ENCODE peak calls at places on chromosomes 12 and 14, in seven cellular contexts. Y is endothelial cell, D is uterus, A is LNCaP clone FGC, M is cardiac fibroblast, E is GM12865, L is AG09319. R is an unnamed sample.

GRCh38 chr14:25056688-25057078 is 6.7 kb upstream of the STXBP6 start:
- DNase-seq in Y (no peak), D (no peak), A (no peak), M (no peak), E (no peak), L (no peak), R (no peak)

GRCh38 chr12:113422030-113422900 is at the start of gene SDSL:
- DNase-seq in Y (no peak), D (peak; percentile 27), A (peak; percentile 48), M (peak; percentile 82), E (peak; percentile 84), L (peak; percentile 38), R (peak; percentile 60)

GRCh38 chr14:26190644-26191043 is 407.2 kb downstream of the NOVA1 start:
- DNase-seq in Y (no peak), D (no peak), A (no peak), M (peak; percentile 46), E (no peak), L (no peak), R (no peak)

GRCh38 chr14:96091149-96091693 is 52.1 kb downstream of the C14orf132 start:
- DNase-seq in Y (no peak), D (no peak), A (no peak), M (no peak), E (no peak), L (no peak), R (no peak)

GRCh38 chr12:17215754-17216153 is 609.8 kb upstream of the LMO3 start:
- DNase-seq in Y (no peak), D (no peak), A (no peak), M (no peak), E (no peak), L (no peak), R (no peak)

GRCh38 chr12:21566223-21566906 is 38.3 kb downstream of the GYS2 start:
- DNase-seq in Y (no peak), D (no peak), A (no peak), M (no peak), E (no peak), L (no peak), R (no peak)

GRCh38 chr14:105315211-105315721 is 718 bp downstream of the PACS2 start:
- DNase-seq in Y (peak; percentile 40), D (no peak), A (no peak), M (no peak), E (peak; percentile 34), L (no peak), R (no peak)

GRCh38 chr14:85533821-85534271 is 3.9 kb downstream of the FLRT2 start:
- DNase-seq in Y (peak; percentile 30), D (peak; percentile 18), A (no peak), M (peak; percentile 32), E (no peak), L (no peak), R (peak; percentile 28)

GRCh38 chr14:65658202-65658601 is 245.7 kb downstream of the FUT8 start:
- DNase-seq in Y (no peak), D (no peak), A (no peak), M (peak; percentile 54), E (no peak), L (peak; percentile 8), R (no peak)

GRCh38 chr14:22544881-22545420 is 44.1 kb downstream of the DAD1 start:
- DNase-seq in Y (no peak), D (no peak), A (no peak), M (no peak), E (no peak), L (no peak), R (no peak)

GRCh38 chr12:91226-91625 is 24.7 kb downstream of the IQSEC3 start:
- DNase-seq in Y (no peak), D (no peak), A (no peak), M (no peak), E (no peak), L (no peak), R (no peak)

GRCh38 chr12:89354630-89354931 is 2.3 kb upstream of the DUSP6 start:
- DNase-seq in Y (no peak), D (no peak), A (no peak), M (no peak), E (peak; percentile 11), L (no peak), R (peak; percentile 42)

GRCh38 chr12:115916910-115917668 is 360.4 kb downstream of the MED13L start:
- DNase-seq in Y (peak; percentile 73), D (peak; percentile 56), A (peak; percentile 8), M (peak; percentile 13), E (peak; percentile 53), L (no peak), R (peak; percentile 86)

GRCh38 chr14:31876741-31877140 is 200.4 kb upstream of the ARHGAP5 start:
- DNase-seq in Y (no peak), D (no peak), A (no peak), M (no peak), E (no peak), L (no peak), R (no peak)

GRCh38 chr12:113659015-113659414 is 187.3 kb upstream of the LHX5 start:
- DNase-seq in Y (no peak), D (no peak), A (no peak), M (no peak), E (no peak), L (no peak), R (no peak)

GRCh38 chr12:62689042-62689839 is 222.6 kb downstream of the MON2 start:
- DNase-seq in Y (no peak), D (no peak), A (no peak), M (peak; percentile 51), E (no peak), L (no peak), R (no peak)

GRCh38 chr12:43057561-43057960 is 468.0 kb upstream of the PRICKLE1 start:
- DNase-seq in Y (no peak), D (no peak), A (no peak), M (peak; percentile 33), E (no peak), L (no peak), R (no peak)

GRCh38 chr12:84738481-84738972 is 174.1 kb downstream of the SLC6A15 start:
- DNase-seq in Y (no peak), D (no peak), A (no peak), M (no peak), E (no peak), L (no peak), R (no peak)

DNA sequence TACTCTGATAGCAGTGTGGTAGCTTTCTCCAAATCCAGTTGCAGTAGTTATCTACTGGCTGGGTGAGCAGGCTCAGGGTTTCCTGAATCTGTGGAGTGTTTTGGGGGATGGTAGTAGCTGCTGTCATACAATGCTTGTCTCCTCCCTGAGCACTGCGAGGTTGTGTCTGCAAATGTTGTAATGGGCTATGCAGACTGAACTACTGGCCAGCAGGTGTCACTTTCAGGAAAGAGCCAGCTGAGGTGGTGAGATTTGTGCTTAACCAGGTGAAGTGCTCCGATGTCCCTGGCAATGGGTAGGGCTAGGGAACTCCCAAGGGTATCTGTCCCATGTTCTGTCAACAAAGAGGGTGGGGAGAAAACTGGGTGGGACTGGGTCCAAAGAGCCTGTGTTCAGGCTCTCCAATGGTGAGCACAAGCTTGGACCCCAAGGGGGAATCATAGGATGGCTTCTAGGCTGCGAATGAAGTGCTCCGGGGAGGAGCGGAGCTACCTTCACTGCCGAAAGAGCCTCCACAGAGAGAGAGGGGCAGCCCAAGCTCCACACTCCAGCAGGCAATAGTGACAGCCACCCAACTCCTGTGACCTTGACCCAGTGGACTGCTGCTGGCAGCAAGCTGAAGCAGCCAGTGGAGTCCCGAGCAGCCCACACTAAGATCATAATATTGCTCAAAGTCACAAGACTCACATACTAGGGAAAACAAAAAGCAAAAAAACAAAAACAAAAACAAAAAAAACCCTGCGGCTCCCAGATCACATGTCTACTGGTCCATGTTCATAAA is 1324.0 kb upstream of the USP15 start:
- DNase-seq in Y (no peak), D (no peak), A (no peak), M (no peak), E (no peak), L (no peak), R (no peak)
- TF ChIP-seq CTCF in Y (no peak), D (no peak), A (peak; percentile 33), M (no peak), E (no peak), L (no peak), R (no peak)

GRCh38 chr12:4015225-4016076 is 142.3 kb upstream of the PARP11 start:
- DNase-seq in Y (no peak), D (no peak), A (no peak), M (no peak), E (no peak), L (no peak), R (no peak)
- TF ChIP-seq CTCF in Y (no peak), D (no peak), A (no peak), M (no peak), E (no peak), L (no peak), R (no peak)

GRCh38 chr12:131986361-131986760 is 36.6 kb downstream of the EP400 start:
- DNase-seq in Y (no peak), D (no peak), A (no peak), M (no peak), E (no peak), L (no peak), R (no peak)

GRCh38 chr12:131989021-131989420 is 39.3 kb downstream of the EP400 start:
- DNase-seq in Y (no peak), D (no peak), A (no peak), M (no peak), E (no peak), L (no peak), R (no peak)

GRCh38 chr12:131986847-131987398 is 37.2 kb downstream of the EP400 start:
- DNase-seq in Y (no peak), D (no peak), A (no peak), M (no peak), E (no peak), L (no peak), R (no peak)

GRCh38 chr12:131988054-131988796 is 38.5 kb downstream of the EP400 start:
- DNase-seq in Y (no peak), D (no peak), A (no peak), M (no peak), E (no peak), L (no peak), R (no peak)

DNA sequence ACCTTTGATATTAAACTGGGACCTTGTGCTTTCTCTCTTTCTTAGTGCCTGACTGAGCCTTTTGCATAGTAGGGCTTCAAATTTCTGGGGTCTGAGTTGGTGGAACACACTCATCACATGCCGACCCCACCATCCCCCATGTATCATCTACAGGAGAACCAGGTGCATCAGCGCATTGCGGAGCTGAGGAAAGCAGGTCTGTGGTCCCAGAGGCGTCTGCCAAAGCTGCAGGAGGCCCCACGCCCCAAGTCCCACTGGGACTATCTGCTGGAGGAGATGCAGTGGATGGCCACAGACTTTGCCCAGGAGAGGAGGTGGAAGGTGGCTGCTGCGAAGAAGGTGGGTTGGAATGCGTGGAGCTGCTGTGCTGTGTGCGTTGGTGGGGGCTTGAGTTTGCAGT is 37.8 kb downstream of the EP400 start:
- DNase-seq in Y (no peak), D (no peak), A (no peak), M (no peak), E (no peak), L (no peak), R (no peak)
- TF ChIP-seq CTCF in Y (no peak), D (no peak), A (no peak), M (no peak), E (no peak), L (no peak), R (no peak)

GRCh38 chr12:111505601-111506036 is 93.5 kb downstream of the ATXN2 start:
- DNase-seq in Y (no peak), D (no peak), A (no peak), M (no peak), E (no peak), L (no peak), R (no peak)
- TF ChIP-seq CTCF in Y (no peak), D (no peak), A (no peak), M (no peak), E (no peak), L (no peak), R (no peak)

GRCh38 chr12:105401198-105401597 is 70.7 kb downstream of the C12orf75 start:
- DNase-seq in Y (no peak), D (no peak), A (no peak), M (no peak), E (no peak), L (no peak), R (no peak)
- TF ChIP-seq CTCF in Y (no peak), D (no peak), A (no peak), M (no peak), E (no peak), L (no peak), R (no peak)